ENCODE peak calls at places on chromosome 1, in seven cellular contexts. U is GOT3; B is tibial artery; L is activated T-helper 1 cell treated with anti-CD3 and anti-CD28 coated beads, Interleukin-2, amount 50 U/mL, for 16 hours; M is cardiac muscle cell; Q is NCI-H1417; Z is NCI-H748 treated with DMSO at 0.1 percent for 48 hours. X is an unnamed sample.

GRCh38 chr1:229844675-229845074 is 218.6 kb downstream of the URB2 start:
- DNase-seq in U (no peak), B (no peak), L (no peak), M (peak), Q (peak), Z (peak), X (no peak)

GRCh38 chr1:247294282-247294681 is 37.4 kb downstream of the ZNF496 start:
- DNase-seq in U (no peak), B (peak), L (no peak), M (no peak), Q (no peak), Z (no peak), X (no peak)

GRCh38 chr1:62407398-62408009 is 29.3 kb upstream of the USP1 start:
- DNase-seq in U (no peak), B (no peak), L (no peak), M (peak), Q (peak), Z (peak), X (peak)

GRCh38 chr1:42266253-42267135 is 68.5 kb downstream of the FOXJ3 start:
- DNase-seq in U (no peak), B (no peak), L (no peak), M (no peak), Q (no peak), Z (no peak), X (no peak)

GRCh38 chr1:14173598-14173997 is 424.9 kb upstream of the KAZN start:
- DNase-seq in U (no peak), B (no peak), L (no peak), M (no peak), Q (no peak), Z (no peak), X (no peak)

GRCh38 chr1:153779781-153780541 is 4.8 kb downstream of the SLC27A3 start:
- DNase-seq in U (no peak), B (no peak), L (no peak), M (peak), Q (no peak), Z (no peak), X (no peak)

GRCh38 chr1:168628807-168629206 is 52.4 kb downstream of the XCL1 start:
- DNase-seq in U (peak), B (no peak), L (no peak), M (no peak), Q (no peak), Z (no peak), X (no peak)

GRCh38 chr1:8249838-8250237 is 68.1 kb upstream of the SLC45A1 start:
- DNase-seq in U (no peak), B (no peak), L (no peak), M (no peak), Q (no peak), Z (no peak), X (no peak)

GRCh38 chr1:51877434-51878306 is 857 bp downstream of the NRDC start:
- DNase-seq in U (no peak), B (no peak), L (no peak), M (peak), Q (peak), Z (no peak), X (peak)

GRCh38 chr1:223301346-223301745 is 62.6 kb downstream of the SUSD4 start:
- DNase-seq in U (no peak), B (no peak), L (no peak), M (no peak), Q (no peak), Z (no peak), X (no peak)

GRCh38 chr1:66705100-66705499 is 47.2 kb upstream of the DYNLT5 start:
- DNase-seq in U (no peak), B (no peak), L (no peak), M (no peak), Q (peak), Z (no peak), X (peak)

GRCh38 chr1:216186816-216187215 is 236.4 kb downstream of the USH2A start:
- DNase-seq in U (no peak), B (no peak), L (no peak), M (no peak), Q (peak), Z (no peak), X (no peak)

GRCh38 chr1:61536722-61537121 is 188.2 kb downstream of the TM2D1 start:
- DNase-seq in U (no peak), B (no peak), L (no peak), M (no peak), Q (no peak), Z (no peak), X (no peak)

GRCh38 chr1:197774691-197775281 is 494 bp downstream of the DENND1B start:
- DNase-seq in U (no peak), B (peak), L (no peak), M (peak), Q (peak), Z (no peak), X (no peak)

GRCh38 chr1:31939484-31940329 is 1.5 kb upstream of the PTP4A2 start:
- DNase-seq in U (peak), B (no peak), L (peak), M (peak), Q (peak), Z (no peak), X (no peak)

GRCh38 chr1:97820470-97821188 is 100.2 kb downstream of the DPYD start:
- DNase-seq in U (no peak), B (no peak), L (no peak), M (peak), Q (peak), Z (peak), X (peak)